ENCODE peak calls at places on chromosomes 1 and 21, in four cellular contexts. E is PC-9; I is SJSA1; H is CD4-positive, CD25-positive, alpha-beta regulatory T cell. R is an unnamed sample. For H3K4me1 and H3K36me3, the result is how much of the 10 kb centered on the place peaks cover.

GRCh38 chr1:87684194-87684593 is 355.5 kb downstream of the LMO4 start:
- DNase-seq in H (peak), E (no peak), I (no peak), R (peak)

GRCh38 chr1:231986631-231987291 is 360.2 kb downstream of the DISC1 start:
- DNase-seq in H (no peak), I (no peak), E (no peak), R (no peak)

GRCh38 chr1:107390076-107390420 is 249.2 kb downstream of the NTNG1 start:
- DNase-seq in E (no peak), H (no peak), I (no peak), R (no peak)

GRCh38 chr1:235597867-235598553 is 51.6 kb downstream of the GNG4 start:
- DNase-seq in I (no peak), E (peak), H (no peak), R (no peak)

GRCh38 chr1:46580140-46580903 is 23.7 kb downstream of the MKNK1 start:
- DNase-seq in E (no peak), H (no peak), I (no peak), R (no peak)

GRCh38 chr1:227764019-227764391 is 28.8 kb downstream of the SNAP47 start:
- DNase-seq in I (no peak), E (peak), H (no peak), R (no peak)

GRCh38 chr1:221858758-221859157 is 116.9 kb upstream of the DUSP10 start:
- DNase-seq in H (no peak), I (no peak), E (no peak), R (no peak)

GRCh38 chr1:41848216-41848952 is 70.3 kb downstream of the HIVEP3 start:
- DNase-seq in I (no peak), E (no peak), H (no peak), R (no peak)

GRCh38 chr1:63073530-63074306 is 248.6 kb upstream of the FOXD3 start:
- DNase-seq in E (no peak), H (no peak), I (no peak), R (no peak)

GRCh38 chr1:182107218-182107617 is 45.7 kb upstream of the ZNF648 start:
- DNase-seq in I (no peak), E (peak), H (no peak), R (no peak)

GRCh38 chr1:76238094-76238551 is 163.6 kb downstream of the ST6GALNAC3 start:
- DNase-seq in H (no peak), E (no peak), I (no peak), R (no peak)

GRCh38 chr1:8133657-8134430 is 107.7 kb upstream of the ERRFI1 start:
- DNase-seq in H (no peak), E (peak), I (peak), R (no peak)

GRCh38 chr1:53264048-53264447 is 25.7 kb upstream of the MAGOH start:
- DNase-seq in E (no peak), I (no peak), H (no peak), R (no peak)

GRCh38 chr1:54287176-54287650 is 87.2 kb downstream of the MRPL37 start:
- DNase-seq in I (peak), H (peak), E (no peak), R (peak)

GRCh38 chr21:28138272-28138671 is 854.4 kb downstream of the LTN1 start:
- DNase-seq in I (no peak), H (no peak), E (no peak), R (no peak)

GRCh38 chr1:8661185-8662110 is 156.0 kb downstream of the RERE start:
- DNase-seq in H (peak), I (peak), E (peak), R (no peak)

GRCh38 chr1:233094691-233095090 is 144.3 kb downstream of the NTPCR start:
- DNase-seq in I (no peak), H (no peak), E (no peak), R (no peak)

GRCh38 chr1:12501661-12502060 is 116.3 kb downstream of the DHRS3 start:
- DNase-seq in I (no peak), H (no peak), E (no peak), R (no peak)

GRCh38 chr1:58979085-58979484 is 195.2 kb upstream of the JUN start:
- DNase-seq in E (no peak), I (no peak), H (peak), R (no peak)

GRCh38 chr1:36602189-36602588 is 119.5 kb upstream of the CSF3R start:
- DNase-seq in H (no peak), E (no peak), I (no peak), R (no peak)

GRCh38 chr1:76833856-76834255 is 33.4 kb upstream of the ST6GALNAC5 start:
- DNase-seq in E (no peak), H (no peak), I (no peak), R (no peak)

GRCh38 chr1:902023-902422 is 21.7 kb upstream of the SAMD11 start:
- DNase-seq in E (no peak), I (peak), H (no peak), R (no peak)

GRCh38 chr1:241614572-241614971 is 25.6 kb downstream of the CHML start:
- DNase-seq in H (no peak), I (no peak), E (no peak), R (no peak)

GRCh38 chr1:219790834-219791615 is 137.3 kb downstream of the SLC30A10 start:
- DNase-seq in H (no peak), I (no peak), E (no peak), R (no peak)

GRCh38 chr1:22876359-22877111 is 96.1 kb downstream of the LACTBL1 start:
- DNase-seq in I (no peak), H (no peak), E (no peak), R (no peak)

GRCh38 chr1:29683472-29683871 is 447.1 kb downstream of the PTPRU start:
- DNase-seq in I (peak), E (no peak), H (no peak), R (no peak)

GRCh38 chr21:15749868-15750174 is 20.0 kb downstream of the USP25 start:
- DNase-seq in E (no peak), H (no peak), I (no peak), R (no peak)

GRCh38 chr21:45358261-45358670 is 46.7 kb upstream of the COL18A1 start:
- DNase-seq in E (no peak), H (no peak), I (no peak), R (peak)

GRCh38 chr1:214380986-214381695 is 100.2 kb downstream of the SMYD2 start:
- DNase-seq in I (no peak), H (no peak), E (no peak), R (no peak)

GRCh38 chr1:7050751-7051665 is 265.8 kb downstream of the CAMTA1 start:
- DNase-seq in I (no peak), H (no peak), E (no peak), R (no peak)

GRCh38 chr1:203443296-203443695 is 32.3 kb upstream of the PRELP start:
- DNase-seq in H (no peak), I (no peak), E (no peak), R (no peak)

GRCh38 chr1:214386747-214387146 is 105.8 kb downstream of the SMYD2 start:
- DNase-seq in H (peak), E (no peak), I (peak), R (no peak)

GRCh38 chr1:218112862-218113261 is 172.2 kb upstream of the RRP15 start:
- DNase-seq in H (no peak), I (no peak), E (no peak), R (no peak)

GRCh38 chr1:6601865-6602668 is 602 bp downstream of the KLHL21 start:
- DNase-seq in E (no peak), H (peak), I (no peak), R (peak)

DNA sequence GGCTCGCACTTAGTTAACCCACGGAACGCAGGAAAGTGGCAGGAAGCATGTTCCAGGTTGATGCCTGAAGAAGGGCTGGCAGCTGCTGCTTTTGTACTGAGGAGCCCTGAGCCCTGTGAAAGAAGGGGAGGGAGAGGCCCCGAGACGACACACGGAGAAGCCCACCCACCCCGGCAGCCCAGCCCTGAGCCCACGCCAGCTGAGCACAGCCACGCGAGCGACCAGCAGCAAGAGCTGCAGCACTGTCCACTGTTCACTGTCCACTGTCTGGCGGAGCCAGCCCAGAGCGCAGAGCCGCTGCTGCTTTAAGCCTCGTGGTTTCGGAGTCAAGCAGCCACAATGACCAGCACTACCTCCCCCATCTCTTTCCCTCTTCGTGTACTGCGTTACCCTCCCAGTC is 5.3 kb downstream of the LRRC47 start:
- DNase-seq in H (no peak), I (no peak), E (no peak), R (peak)
- H3K4me1 ChIP-seq in H (under half), I (under half), E (under half), R (under half)

DNA sequence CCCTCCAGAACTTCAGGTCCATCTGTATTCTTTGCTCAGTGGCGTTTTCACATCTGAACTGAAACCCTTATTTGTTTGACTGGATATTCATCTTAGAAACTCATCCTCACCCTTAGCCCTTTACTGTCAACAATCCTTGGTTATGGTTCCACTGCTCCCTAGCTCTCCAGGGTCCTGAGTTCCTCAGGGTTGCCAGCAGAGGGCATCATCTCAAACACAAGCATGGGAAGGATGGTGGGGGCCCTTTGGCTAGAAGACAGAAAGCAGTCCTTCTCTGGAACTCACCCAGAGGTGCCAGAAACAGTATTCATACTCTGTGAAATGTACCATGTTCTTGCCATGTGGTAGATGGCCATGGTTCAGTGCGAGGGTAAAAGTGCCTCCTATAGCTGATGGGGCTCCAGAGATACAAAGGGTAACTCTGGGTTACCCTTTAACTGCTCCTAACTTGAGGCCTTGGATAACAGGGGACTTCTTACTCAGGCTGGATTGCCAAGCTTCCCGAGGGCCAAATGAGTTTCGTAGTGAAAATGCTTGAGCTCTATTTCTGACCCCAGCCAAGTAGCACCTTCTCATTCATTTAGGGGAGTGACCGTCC is 11.3 kb downstream of the NCSTN start:
- DNase-seq in H (peak), E (peak), I (no peak), R (no peak)
- H3K36me3 ChIP-seq in H (half or more), E (under half), I (half or more), R (half or more)

GRCh38 chr1:209837671-209838070 is 9.9 kb downstream of the UTP25 start:
- DNase-seq in E (no peak), H (no peak), I (no peak), R (no peak)

GRCh38 chr1:209838537-209838936 is 10.8 kb downstream of the UTP25 start:
- DNase-seq in H (no peak), E (no peak), I (no peak), R (no peak)

GRCh38 chr1:209839875-209840491 is 12.2 kb downstream of the UTP25 start:
- DNase-seq in H (no peak), E (peak), I (peak), R (no peak)

GRCh38 chr1:209831615-209832014 is 3.8 kb downstream of the UTP25 start:
- DNase-seq in H (no peak), E (no peak), I (no peak), R (no peak)

DNA sequence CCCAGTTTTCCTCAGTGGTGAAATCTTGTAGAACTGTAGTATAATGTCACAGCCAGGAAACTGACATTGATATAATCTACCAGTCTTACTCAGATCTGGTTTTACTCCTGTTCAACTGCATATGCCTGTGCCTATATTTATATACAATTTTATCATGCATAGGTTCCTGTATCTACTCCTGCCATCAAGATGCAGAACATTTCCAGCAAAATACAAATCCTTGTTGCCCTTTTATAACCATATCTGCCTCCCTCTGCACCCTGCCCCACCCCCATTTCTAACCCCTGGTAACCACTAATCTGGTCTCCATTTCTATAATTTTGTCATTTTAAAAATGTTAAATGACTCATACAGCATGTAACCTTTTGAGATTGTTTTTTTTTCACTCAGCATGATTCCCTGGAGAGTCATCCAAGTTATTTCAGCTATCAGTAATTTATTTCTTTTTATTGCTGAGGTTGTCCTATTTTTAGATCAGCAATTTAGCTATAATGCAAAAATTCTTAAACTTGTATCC is 8.1 kb downstream of the UTP25 start:
- DNase-seq in H (no peak), E (no peak), I (no peak), R (no peak)
- H3K4me1 ChIP-seq in H (under half), E (under half), I (under half), R (under half)

DNA sequence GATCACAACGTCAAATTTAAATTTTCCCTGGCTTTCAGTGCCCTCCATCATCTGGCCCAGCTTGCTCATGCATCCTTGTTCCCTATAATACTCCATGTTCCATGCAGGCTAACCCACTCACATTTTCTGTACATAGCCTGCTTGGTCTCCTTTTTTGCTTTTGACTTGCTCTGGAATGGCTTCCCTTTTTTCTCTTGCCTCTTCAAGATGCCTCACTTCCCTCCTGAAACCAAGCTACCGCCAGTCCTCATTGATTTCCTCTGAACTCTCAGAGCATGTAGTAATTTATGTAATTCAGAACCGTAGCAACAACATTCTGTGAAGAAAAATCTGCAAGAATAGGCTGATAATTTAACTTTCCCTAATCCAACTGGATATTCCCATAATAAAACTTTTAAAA is 10.3 kb downstream of the CAP1 start:
- DNase-seq in I (no peak), E (no peak), H (no peak), R (no peak)
- H3K36me3 ChIP-seq in I (half or more), E (under half), H (under half), R (under half)

GRCh38 chr1:27593341-27594326 is 10.3 kb downstream of the AHDC1 start:
- DNase-seq in I (no peak), E (no peak), H (no peak), R (no peak)

GRCh38 chr1:27590917-27591508 is 12.9 kb downstream of the AHDC1 start:
- DNase-seq in I (no peak), E (no peak), H (no peak), R (no peak)

GRCh38 chr1:27591622-27592021 is 12.3 kb downstream of the AHDC1 start:
- DNase-seq in H (no peak), I (no peak), E (no peak), R (no peak)

GRCh38 chr1:27592600-27593340 is 11.2 kb downstream of the AHDC1 start:
- DNase-seq in E (no peak), H (no peak), I (no peak), R (no peak)

DNA sequence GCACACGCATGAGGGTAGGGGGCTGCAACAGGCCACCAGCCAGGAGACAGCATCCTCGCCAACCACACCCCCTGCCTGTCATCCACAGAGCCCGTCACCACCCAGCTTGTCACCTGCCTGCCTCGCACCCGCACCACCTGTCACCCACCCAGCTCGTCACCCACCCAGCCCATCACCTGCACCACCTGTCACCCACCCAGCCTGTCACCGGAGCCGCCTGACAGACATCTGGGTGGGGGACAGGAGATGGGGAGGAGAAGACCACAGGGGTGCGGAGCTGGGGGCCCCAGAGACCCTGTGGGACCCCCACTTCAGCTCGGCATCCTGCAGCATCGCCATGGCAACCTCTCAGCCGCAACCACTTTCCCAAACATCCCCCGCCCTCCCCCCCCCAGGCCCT is 11.8 kb downstream of the AHDC1 start:
- DNase-seq in H (no peak), I (no peak), E (no peak), R (no peak)
- H3K4me1 ChIP-seq in H (under half), I (under half), E (under half), R (half or more)

DNA sequence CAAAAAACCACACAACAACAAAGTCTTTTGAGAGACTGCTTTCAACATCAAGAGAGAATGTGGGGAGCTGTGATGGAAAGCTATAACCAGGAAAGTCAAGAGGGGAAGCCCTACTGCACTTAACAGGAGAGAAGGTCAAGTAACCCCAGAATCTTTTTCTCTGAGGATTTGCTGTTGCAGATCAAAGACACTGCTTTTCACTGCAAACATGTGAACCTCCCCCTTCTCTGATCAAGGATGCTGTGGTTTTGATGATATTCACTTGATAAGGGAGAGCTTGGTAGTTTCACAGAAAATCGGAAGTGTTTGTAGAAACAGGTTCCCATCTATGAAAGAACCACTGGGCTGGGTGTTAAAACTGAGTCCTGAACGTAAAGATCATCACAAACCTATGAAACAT is 4.8 kb downstream of the ETV3 start:
- DNase-seq in H (peak), I (no peak), E (no peak), R (no peak)
- H3K36me3 ChIP-seq in H (half or more), I (half or more), E (half or more), R (half or more)

DNA sequence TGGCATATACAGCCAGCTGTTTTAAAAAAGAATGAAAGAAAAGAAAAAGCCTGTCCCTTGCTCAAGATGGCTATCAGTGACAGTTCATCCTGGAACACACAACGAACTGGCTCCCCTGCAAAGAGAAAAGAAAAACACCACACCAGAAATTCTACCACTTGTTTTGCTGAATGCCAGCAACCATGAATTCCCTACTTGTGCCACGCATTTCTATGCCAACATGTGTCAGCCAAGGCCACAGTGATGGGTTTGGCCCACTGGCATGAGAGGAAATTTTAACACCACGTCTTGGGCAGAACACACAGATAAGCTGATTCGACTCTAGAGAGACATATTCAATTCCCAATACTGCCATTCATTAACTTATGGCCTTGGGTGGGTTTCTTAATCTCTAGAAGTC is 64.0 kb downstream of the CAPZB start:
- DNase-seq in I (no peak), E (no peak), H (no peak), R (no peak)
- H3K4me1 ChIP-seq in I (under half), E (under half), H (under half), R (under half)

GRCh38 chr1:150622219-150622975 is 7.0 kb downstream of the ENSA start:
- DNase-seq in E (no peak), H (no peak), I (no peak), R (peak)

GRCh38 chr1:150626150-150626549 is 3.3 kb downstream of the ENSA start:
- DNase-seq in H (no peak), I (no peak), E (no peak), R (no peak)

GRCh38 chr1:150619576-150620509 is 9.6 kb downstream of the ENSA start:
- DNase-seq in H (peak), I (peak), E (peak), R (peak)

GRCh38 chr1:150621497-150622113 is 7.8 kb downstream of the ENSA start:
- DNase-seq in H (peak), E (no peak), I (no peak), R (peak)

DNA sequence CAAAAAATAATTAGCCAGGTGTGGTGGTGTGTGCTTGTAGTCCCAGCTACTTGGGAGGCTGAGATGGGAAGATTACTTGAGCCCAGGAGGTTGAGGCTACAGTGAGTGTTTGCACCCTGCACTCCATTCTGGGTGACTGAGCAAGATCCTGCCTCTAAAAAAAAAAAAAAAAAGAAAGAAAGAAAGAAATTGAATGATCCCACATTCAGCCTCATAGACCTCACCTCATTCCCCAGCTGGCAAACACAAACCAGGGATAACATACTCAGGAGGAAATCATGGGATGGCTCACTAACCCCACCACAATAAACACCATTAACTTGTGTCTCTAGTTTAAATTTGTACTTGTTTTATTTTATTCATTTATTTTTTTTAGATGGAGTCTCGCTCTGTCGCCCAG is 8.5 kb downstream of the ENSA start:
- DNase-seq in H (no peak), E (no peak), I (no peak), R (no peak)
- H3K36me3 ChIP-seq in H (under half), E (half or more), I (half or more), R (under half)

R was measured in left lung.